ENCODE peak calls at places on chromosomes 5 and 9, in six cellular contexts. Y is K562, A is PC-3, I is neural progenitor cell, E is DND-41, U is HCT116. Q is an unnamed sample.

GRCh38 chr5:137699291-137700281 is 36.3 kb downstream of the KLHL3 start:
- DNase-seq in E (no peak), I (no peak), Y (no peak), A (no peak), U (no peak), Q (no peak)

GRCh38 chr5:134736173-134736812 is 2.1 kb upstream of the CAMLG start:
- DNase-seq in U (no peak), A (no peak), I (no peak), Y (no peak), E (no peak), Q (no peak)

GRCh38 chr9:137434498-137435380 is 6.4 kb downstream of the ENTPD8 start:
- DNase-seq in A (no peak), E (no peak), U (no peak), Y (no peak), I (no peak), Q (no peak)

GRCh38 chr5:145681686-145682085 is 153.5 kb downstream of the PRELID2 start:
- DNase-seq in Y (peak; percentile 80), A (peak; percentile 81), E (peak; percentile 46), U (peak; percentile 75), I (peak; percentile 74), Q (peak; percentile 83)

GRCh38 chr5:173781826-173782670 is 106.1 kb upstream of the CPEB4 start:
- DNase-seq in U (no peak), Y (peak; percentile 86), E (peak; percentile 67), A (peak; percentile 75), I (no peak), Q (peak; percentile 35)

GRCh38 chr5:36222620-36223019 is 19.1 kb downstream of the NADK2 start:
- DNase-seq in Y (no peak), E (no peak), U (no peak), I (no peak), A (no peak), Q (no peak)

GRCh38 chr5:149998281-149998680 is 2.2 kb downstream of the TIGD6 start:
- DNase-seq in E (no peak), U (no peak), I (no peak), A (no peak), Y (no peak), Q (no peak)

GRCh38 chr5:73317523-73317922 is 131.1 kb downstream of the FOXD1 start:
- DNase-seq in A (no peak), Y (no peak), E (no peak), U (no peak), I (no peak), Q (no peak)

DNA sequence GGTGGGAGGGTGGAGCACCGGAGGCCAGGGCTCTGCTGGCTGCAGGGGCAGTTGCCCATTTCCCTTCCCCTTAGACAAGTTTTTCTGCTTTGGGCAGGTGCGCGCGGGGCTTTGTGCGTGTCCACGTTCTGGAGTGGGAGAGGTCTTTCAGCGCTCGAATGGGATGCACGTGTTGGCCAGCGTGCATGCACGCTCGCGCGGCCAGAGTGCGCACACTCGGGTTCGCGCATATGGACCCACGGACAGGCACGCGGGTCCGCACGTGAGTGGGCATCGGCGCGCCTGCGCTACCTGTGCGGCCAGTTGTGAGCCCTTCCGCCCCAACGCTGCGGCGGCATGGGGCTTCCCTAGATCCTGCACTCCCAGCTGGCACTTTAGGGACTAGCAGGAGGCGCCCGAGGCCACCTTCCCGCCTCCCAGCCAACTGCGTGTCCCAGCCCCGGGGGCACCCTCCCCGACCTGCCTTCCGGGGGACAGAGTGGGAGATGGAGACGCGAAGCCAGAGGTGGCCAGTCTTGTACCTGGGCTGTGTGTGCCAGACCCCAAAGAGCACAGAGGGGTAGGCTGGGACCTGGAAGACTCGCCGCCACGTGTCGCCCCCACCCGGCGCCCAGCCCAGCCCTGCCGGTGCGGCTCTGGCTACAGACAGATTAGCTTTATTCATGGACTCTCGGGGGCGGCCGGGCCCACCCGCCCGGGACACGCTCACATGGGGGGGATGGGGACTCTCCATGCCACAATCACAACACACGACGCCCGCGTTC is 9.8 kb upstream of the GPRIN1 start:
- DNase-seq in I (no peak), E (no peak), A (no peak), Y (no peak), U (no peak), Q (no peak)
- TF ChIP-seq EZH2 in I (peak; percentile 95), E (no peak), A (no peak), Y (no peak), U (no peak), Q (no peak)

GRCh38 chr9:92807031-92807756 is 42.6 kb upstream of the BICD2 start:
- DNase-seq in U (no peak), I (peak; percentile 11), A (no peak), Y (no peak), E (no peak), Q (no peak)
- TF ChIP-seq EZH2 in U (no peak), I (no peak), A (no peak), Y (no peak), E (no peak), Q (peak; percentile 83)

GRCh38 chr5:757931-758697 is 26.4 kb downstream of the ZDHHC11B start:
- DNase-seq in U (no peak), I (peak; percentile 81), Y (no peak), A (no peak), E (peak; percentile 4), Q (no peak)

GRCh38 chr5:759781-760362 is 24.7 kb downstream of the ZDHHC11B start:
- DNase-seq in E (peak; percentile 3), U (no peak), A (no peak), Y (no peak), I (no peak), Q (no peak)

GRCh38 chr5:758698-759053 is 25.9 kb downstream of the ZDHHC11B start:
- DNase-seq in U (no peak), E (no peak), I (no peak), Y (no peak), A (no peak), Q (no peak)

GRCh38 chr5:760363-761205 is 23.9 kb downstream of the ZDHHC11B start:
- DNase-seq in U (no peak), Y (no peak), E (peak; percentile 3), A (no peak), I (no peak), Q (no peak)

DNA sequence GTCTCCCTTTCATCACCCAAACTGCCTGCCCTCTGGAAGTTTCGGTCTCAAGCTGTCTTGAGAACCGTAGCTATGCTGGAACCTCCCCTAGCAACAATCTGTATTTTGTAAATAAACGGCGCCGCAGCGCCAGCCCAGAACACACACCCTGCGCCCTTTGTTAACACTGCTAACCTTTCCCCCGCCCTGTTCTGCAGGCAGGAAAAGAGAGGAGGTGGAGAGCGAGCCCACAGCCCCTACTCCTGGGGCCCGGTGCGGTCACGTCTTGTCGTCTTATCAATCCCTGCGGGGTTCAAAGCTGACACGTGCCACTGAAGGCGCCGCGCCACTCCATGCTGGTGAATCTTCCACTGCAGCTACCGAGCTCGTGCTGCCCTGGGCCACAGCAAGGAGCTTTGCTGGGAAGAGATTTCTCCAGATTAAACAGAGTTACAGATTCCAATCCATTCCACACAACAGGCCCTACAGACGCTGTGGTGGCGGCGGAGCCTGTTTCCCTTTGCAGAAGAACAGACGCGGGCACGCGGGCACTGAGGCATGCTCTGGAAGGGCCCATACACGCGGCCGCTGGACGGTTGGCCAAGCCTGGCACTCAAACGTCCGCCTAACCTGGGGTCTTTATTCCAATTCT is 25.3 kb downstream of the ZDHHC11B start:
- DNase-seq in U (no peak), Y (peak; percentile 25), E (peak; percentile 20), A (peak; percentile 57), I (peak; percentile 43), Q (no peak)
- TF ChIP-seq EZH2 in U (no peak), Y (no peak), E (no peak), A (no peak), I (no peak), Q (no peak)

GRCh38 chr5:87268126-87268969 is 665 bp downstream of the RASA1 start:
- DNase-seq in I (peak; percentile 82), A (peak; percentile 74), U (peak; percentile 56), Y (peak; percentile 53), E (peak; percentile 82), Q (peak; percentile 14)

GRCh38 chr5:87263498-87263897 is 4.2 kb upstream of the RASA1 start:
- DNase-seq in E (no peak), A (no peak), Y (no peak), U (no peak), I (no peak), Q (no peak)

GRCh38 chr5:87267574-87268125 is at the start of gene RASA1:
- DNase-seq in E (peak; percentile 93), Y (peak; percentile 97), A (peak; percentile 98), U (peak; percentile 90), I (peak; percentile 97), Q (peak; percentile 47)

GRCh38 chr5:87268970-87269377 is 1.3 kb downstream of the RASA1 start:
- DNase-seq in I (no peak), E (no peak), A (no peak), Y (no peak), U (no peak), Q (no peak)

GRCh38 chr5:87266914-87267573 is 639 bp upstream of the RASA1 start:
- DNase-seq in E (no peak), A (no peak), Y (no peak), I (no peak), U (no peak), Q (no peak)
- TF ChIP-seq EZH2 in E (no peak), A (no peak), Y (no peak), I (no peak), U (no peak), Q (no peak)

DNA sequence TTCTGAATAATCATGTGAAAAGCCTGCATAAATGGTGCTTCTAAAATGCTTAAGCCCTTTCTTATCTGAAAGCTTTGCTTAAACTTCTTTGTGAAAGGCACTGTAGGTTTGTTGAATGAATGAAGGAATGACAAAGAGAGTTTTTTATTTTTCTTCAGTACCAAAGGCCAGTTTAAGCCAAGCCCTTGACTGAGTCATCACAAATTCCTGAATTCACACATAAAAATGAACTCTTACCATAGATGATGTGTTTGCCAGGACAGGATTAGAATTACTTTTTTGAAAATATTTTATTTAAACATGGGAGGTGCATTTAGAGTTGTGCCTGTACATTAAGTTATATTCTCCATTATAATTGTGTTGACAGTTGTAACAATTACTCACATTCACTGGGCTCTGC is 358.4 kb upstream of the KLF4 start:
- DNase-seq in I (no peak), Y (no peak), E (no peak), A (peak; percentile 56), U (no peak), Q (no peak)
- TF ChIP-seq EZH2 in I (no peak), Y (no peak), E (no peak), A (no peak), U (no peak), Q (no peak)

GRCh38 chr5:160369990-160370712 is at the start of gene C1QTNF2:
- DNase-seq in E (no peak), I (peak; percentile 78), A (peak; percentile 35), U (no peak), Y (no peak), Q (no peak)

GRCh38 chr5:160367261-160367660 is 3.2 kb downstream of the C1QTNF2 start:
- DNase-seq in Y (no peak), A (no peak), E (no peak), I (no peak), U (no peak), Q (no peak)

GRCh38 chr5:160366230-160366629 is 4.2 kb downstream of the C1QTNF2 start:
- DNase-seq in E (no peak), A (no peak), U (no peak), I (no peak), Y (no peak), Q (no peak)

GRCh38 chr5:160375166-160375565 is 4.7 kb upstream of the C1QTNF2 start:
- DNase-seq in E (no peak), U (no peak), A (no peak), I (no peak), Y (no peak), Q (no peak)

DNA sequence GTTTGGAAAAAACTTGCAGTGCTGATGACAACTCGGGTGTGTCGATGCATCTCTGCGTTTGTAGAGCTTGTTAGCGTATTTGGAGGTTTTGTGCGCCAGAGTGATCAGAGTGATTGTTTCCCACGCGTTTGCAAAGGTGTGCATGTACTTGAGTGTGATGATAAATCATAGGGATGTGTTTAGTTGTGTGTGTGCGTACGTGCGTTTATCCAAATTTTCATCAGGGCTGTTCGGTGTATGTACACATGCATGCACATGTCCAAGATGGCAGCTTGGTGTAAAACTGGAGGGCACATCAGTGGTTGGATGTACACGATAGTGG is 248 bp upstream of the C1QTNF2 start:
- DNase-seq in I (no peak), U (no peak), E (no peak), A (no peak), Y (no peak), Q (no peak)
- TF ChIP-seq EZH2 in I (no peak), U (no peak), E (no peak), A (no peak), Y (peak; percentile 75), Q (no peak)